ENCODE peak calls at places on chromosome 15, in eight cellular contexts. P is psoas muscle; U is cardiac fibroblast; H is GM13977; O is A549; V is CD4-positive, alpha-beta T cell; X is astrocyte of the spinal cord; M is esophagus squamous epithelium. T is an unnamed sample.

GRCh38 chr15:92116320-92116719 is 262.8 kb downstream of the SLCO3A1 start:
- DNase-seq in V (no peak), P (no peak), U (no peak), H (no peak), X (no peak), O (no peak), M (no peak), T (no peak)

GRCh38 chr15:90209591-90209990 is 8.5 kb downstream of the SEMA4B start:
- DNase-seq in V (no peak), X (no peak), U (peak; percentile 39), O (no peak), P (no peak), M (no peak), H (peak; percentile 77), T (no peak)

GRCh38 chr15:66566963-66567531 is 1.2 kb upstream of the LCTL start:
- DNase-seq in O (peak; percentile 81), X (peak; percentile 78), H (peak; percentile 85), V (peak; percentile 37), P (peak; percentile 54), M (no peak), U (peak; percentile 81), T (peak; percentile 61)

GRCh38 chr15:72082176-72082575 is 35.8 kb downstream of the MYO9A start:
- DNase-seq in U (no peak), V (no peak), H (no peak), P (no peak), X (no peak), M (no peak), O (no peak), T (no peak)

GRCh38 chr15:51982013-51982769 is 10.6 kb upstream of the LEO1 start:
- DNase-seq in U (peak; percentile 91), H (peak; percentile 77), O (peak; percentile 89), X (peak; percentile 80), P (peak; percentile 25), V (peak; percentile 36), M (no peak), T (peak; percentile 46)

GRCh38 chr15:65789759-65790158 is 2.3 kb downstream of the DENND4A start:
- DNase-seq in P (no peak), H (no peak), O (no peak), V (no peak), M (no peak), X (no peak), U (no peak), T (no peak)

GRCh38 chr15:74132681-74133070 is 2.3 kb downstream of the ISLR2 start:
- DNase-seq in X (peak; percentile 32), O (no peak), P (no peak), M (no peak), V (no peak), H (peak; percentile 28), U (peak; percentile 36), T (no peak)

GRCh38 chr15:62672268-62672667 is 370.3 kb upstream of the TPM1 start:
- DNase-seq in U (peak; percentile 5), V (no peak), O (no peak), P (no peak), M (no peak), X (no peak), H (no peak), T (no peak)

GRCh38 chr15:65184305-65184943 is 718 bp downstream of the CLPX start:
- DNase-seq in V (peak; percentile 45), U (peak; percentile 65), P (peak; percentile 62), M (no peak), O (peak; percentile 71), X (peak; percentile 57), H (peak; percentile 47), T (no peak)

GRCh38 chr15:25095179-25095578 is 140.4 kb downstream of the SNRPN start:
- DNase-seq in O (no peak), V (no peak), M (no peak), H (no peak), P (no peak), U (no peak), X (no peak), T (no peak)

GRCh38 chr15:101067660-101068522 is 148.7 kb downstream of the LRRK1 start:
- DNase-seq in O (no peak), X (no peak), V (no peak), P (no peak), M (no peak), H (no peak), U (no peak), T (no peak)

GRCh38 chr15:41544650-41545015 is 576 bp upstream of the RPAP1 start:
- DNase-seq in O (no peak), V (no peak), M (no peak), P (peak; percentile 56), U (no peak), X (no peak), H (no peak), T (no peak)

GRCh38 chr15:74821091-74821789 is 5.2 kb upstream of the CPLX3 start:
- DNase-seq in P (no peak), H (peak; percentile 80), V (no peak), M (no peak), U (no peak), X (no peak), O (no peak), T (peak; percentile 96)

GRCh38 chr15:88621789-88622604 is 857 bp downstream of the AEN start:
- DNase-seq in P (no peak), H (peak; percentile 70), X (peak; percentile 44), M (no peak), U (peak; percentile 64), V (no peak), O (peak; percentile 45), T (no peak)

GRCh38 chr15:49387471-49387870 is 35.6 kb upstream of the FGF7 start:
- DNase-seq in M (no peak), X (no peak), V (no peak), H (no peak), U (no peak), O (no peak), P (no peak), T (no peak)

GRCh38 chr15:26772588-26773484 is at the start of gene GABRB3:
- DNase-seq in U (peak; percentile 2), H (peak; percentile 34), P (peak; percentile 27), O (peak; percentile 72), V (no peak), X (no peak), M (no peak), T (peak; percentile 70)

GRCh38 chr15:97966924-97967620 is 6.6 kb downstream of the ARRDC4 start:
- DNase-seq in M (no peak), X (no peak), O (no peak), P (no peak), V (no peak), H (no peak), U (no peak), T (no peak)

GRCh38 chr15:93694038-93694437 is 537.3 kb upstream of the MCTP2 start:
- DNase-seq in U (no peak), X (no peak), V (no peak), M (no peak), P (no peak), H (no peak), O (no peak), T (no peak)

DNA sequence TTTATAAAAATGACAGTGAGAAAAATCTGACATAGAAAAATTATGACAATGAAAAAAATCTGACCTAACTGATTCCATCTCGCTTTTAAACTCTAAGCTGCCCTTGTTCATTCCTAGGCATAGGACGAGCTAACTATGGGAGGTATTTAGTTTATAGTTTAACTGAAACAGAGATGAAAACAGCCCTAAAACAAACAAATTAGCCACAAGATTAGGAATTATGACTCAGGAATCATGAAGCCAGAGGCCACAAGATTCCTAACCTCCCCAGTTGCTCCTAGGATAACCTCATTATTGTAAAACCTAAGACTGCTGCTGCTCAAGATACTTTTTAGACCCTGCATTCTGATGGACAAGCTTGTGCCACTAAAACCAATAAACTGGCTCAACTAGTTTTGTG is 122.7 kb upstream of the MNS1 start:
- DNase-seq in U (no peak), X (no peak), P (no peak), V (no peak), M (no peak), O (no peak), H (no peak), T (no peak)
- TF ChIP-seq CTCF in U (no peak), X (no peak), P (no peak), V (no peak), M (no peak), O (no peak), H (no peak), T (no peak)

GRCh38 chr15:53808058-53808703 is 48.7 kb upstream of the WDR72 start:
- DNase-seq in H (peak; percentile 7), P (no peak), M (no peak), V (no peak), O (no peak), X (peak; percentile 1), U (peak; percentile 18), T (no peak)
- TF ChIP-seq CTCF in H (peak; percentile 54), P (peak; percentile 35), M (peak; percentile 62), V (peak; percentile 21), O (peak; percentile 55), X (peak; percentile 62), U (peak; percentile 55), T (peak; percentile 43)

GRCh38 chr15:42802168-42802567 is 65.2 kb upstream of the CDAN1 start:
- DNase-seq in O (no peak), U (no peak), X (no peak), H (no peak), P (no peak), V (no peak), M (no peak), T (no peak)

GRCh38 chr15:42798802-42799201 is 61.9 kb upstream of the CDAN1 start:
- DNase-seq in U (no peak), O (no peak), V (no peak), M (no peak), X (no peak), P (no peak), H (no peak), T (no peak)

GRCh38 chr15:42796955-42797779 is 60.2 kb upstream of the CDAN1 start:
- DNase-seq in H (no peak), U (peak; percentile 46), M (no peak), V (no peak), X (peak; percentile 19), P (no peak), O (no peak), T (no peak)

GRCh38 chr15:42803436-42803835 is 66.5 kb upstream of the CDAN1 start:
- DNase-seq in O (no peak), X (no peak), P (no peak), H (no peak), U (no peak), V (no peak), M (no peak), T (no peak)

GRCh38 chr15:42800731-42801474 is 64.0 kb upstream of the CDAN1 start:
- DNase-seq in O (peak; percentile 5), V (no peak), P (no peak), X (no peak), M (no peak), H (no peak), U (no peak), T (no peak)
- TF ChIP-seq CTCF in O (no peak), V (no peak), P (no peak), X (peak; percentile 13), M (peak; percentile 47), H (peak; percentile 49), U (no peak), T (peak; percentile 19)

DNA sequence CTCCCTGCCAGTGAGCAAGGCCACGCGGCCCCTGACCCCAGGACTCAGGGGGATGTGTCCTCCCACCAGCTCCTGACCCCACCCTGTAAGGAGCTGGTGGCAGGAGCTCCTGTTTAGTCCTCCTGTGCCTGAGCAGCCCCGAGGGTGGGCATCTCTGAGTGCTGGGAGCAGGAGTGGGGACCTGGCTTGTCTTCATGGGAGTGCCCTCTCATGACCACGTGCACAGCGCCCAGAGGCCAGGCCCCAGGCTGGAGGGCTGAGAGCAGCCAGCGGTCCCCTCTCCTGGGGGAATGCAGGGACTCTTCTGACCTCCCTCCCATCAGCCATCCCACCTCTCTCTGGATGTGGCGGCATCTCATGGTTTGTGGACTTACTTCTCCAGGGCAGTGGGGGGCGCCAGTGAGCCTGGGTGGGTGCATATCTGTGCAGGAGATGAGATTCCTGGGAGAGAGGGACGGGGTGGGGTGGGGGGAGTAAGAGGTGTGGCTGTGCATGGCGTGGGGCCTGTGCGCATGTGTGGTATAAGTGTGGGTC is 205.6 kb downstream of the TBC1D2B start:
- DNase-seq in H (no peak), U (no peak), V (no peak), O (no peak), M (no peak), P (no peak), X (no peak), T (no peak)
- TF ChIP-seq CTCF in H (no peak), U (peak; percentile 15), V (no peak), O (no peak), M (no peak), P (no peak), X (peak; percentile 24), T (no peak)

T was measured in D721Med.